ENCODE peak calls at places on chromosomes 13 and 19, in nine cellular contexts. P is memory B cell; Y is WTC11; X is activated B cell treated with CpG ODN at 0.5 μM for 24 hours; B is naive thymus-derived CD4-positive, alpha-beta T cell; I is HCT116; U is left lung; N is psoas muscle; O is activated CD8-positive, alpha-beta memory T cell treated with anti-CD3 and anti-CD28 coated beads, Interleukin-2, amount 10 ng/mL, durations not matched to agents 7 days and 5 days. L is an unnamed sample.

GRCh38 chr19:12828494-12828893 is 5.9 kb downstream of the RTBDN start:
- ATAC-seq in U (no peak), Y (peak; percentile 77), I (peak; percentile 41), P (no peak), O (peak; percentile 57), B (no peak), N (no peak), X (peak; percentile 44), L (peak; percentile 54)

GRCh38 chr13:105991622-105992254 is 543.7 kb downstream of the EFNB2 start:
- ATAC-seq in I (no peak), U (peak; percentile 44), Y (no peak), P (no peak), N (no peak), O (no peak), B (no peak), X (no peak), L (no peak)

GRCh38 chr19:41000310-41000737 is 9.2 kb downstream of the CYP2B6 start:
- ATAC-seq in B (no peak), N (no peak), U (peak; percentile 45), Y (no peak), O (no peak), P (no peak), X (no peak), I (peak; percentile 81), L (no peak)

GRCh38 chr19:56765107-56765506 is 75.4 kb downstream of the PEG3 start:
- ATAC-seq in B (no peak), N (no peak), P (no peak), U (peak; percentile 87), I (no peak), Y (no peak), X (peak; percentile 10), O (no peak), L (no peak)

GRCh38 chr13:27404680-27405079 is 19.7 kb upstream of the GTF3A start:
- ATAC-seq in I (no peak), O (no peak), Y (no peak), X (no peak), U (no peak), P (no peak), B (no peak), N (peak; percentile 69), L (no peak)

GRCh38 chr19:10007366-10007765 is 2.9 kb downstream of the COL5A3 start:
- ATAC-seq in I (no peak), O (no peak), B (no peak), N (no peak), Y (no peak), X (no peak), U (peak; percentile 23), P (no peak), L (no peak)

GRCh38 chr19:5090780-5091575 is 122.1 kb downstream of the KDM4B start:
- ATAC-seq in N (peak; percentile 35), Y (no peak), I (no peak), O (no peak), X (no peak), B (no peak), P (no peak), U (peak; percentile 18), L (no peak)

GRCh38 chr13:30906411-30906990 is 430 bp downstream of the MEDAG start:
- ATAC-seq in B (no peak), O (no peak), P (no peak), U (peak; percentile 32), I (no peak), Y (peak; percentile 75), X (no peak), N (peak; percentile 20), L (peak; percentile 19)

L was measured in activated T-helper 17 cell treated with anti-CD3 and anti-CD28 coated beads, Interleukin-2, amount 50 U/mL, for 72 hours.